ENCODE peak calls at places on chromosomes 3 and 15, in six cellular contexts. P, V, T, C, S and K are unnamed samples.

GRCh38 chr3:46981932-46982471 is 2.5 kb downstream of the NBEAL2 start:
- DNase-seq in P (no peak), V (no peak), T (no peak), C (no peak), S (no peak), K (no peak)

GRCh38 chr15:64857421-64857820 is 15.7 kb downstream of the PLEKHO2 start:
- DNase-seq in P (no peak), V (no peak), T (no peak), C (no peak), S (peak; percentile 56), K (peak; percentile 77)

GRCh38 chr3:194320744-194321243 is 30.3 kb downstream of the CPN2 start:
- DNase-seq in P (no peak), V (no peak), T (peak; percentile 75), C (no peak), S (no peak), K (no peak)

GRCh38 chr3:57864853-57865252 is 108.7 kb downstream of the SLMAP start:
- DNase-seq in P (no peak), V (no peak), T (no peak), C (no peak), S (no peak), K (peak; percentile 73)

GRCh38 chr3:138195491-138195890 is 8.4 kb downstream of the ARMC8 start:
- DNase-seq in P (no peak), V (no peak), T (no peak), C (no peak), S (peak; percentile 19), K (no peak)

GRCh38 chr3:167116120-167116922 is 263.8 kb downstream of the ZBBX start:
- DNase-seq in P (no peak), V (no peak), T (no peak), C (no peak), S (no peak), K (no peak)

GRCh38 chr3:73605861-73606260 is 18.9 kb downstream of the PDZRN3 start:
- DNase-seq in P (no peak), V (no peak), T (no peak), C (no peak), S (no peak), K (no peak)

GRCh38 chr15:41115088-41115651 is 910 bp downstream of the INO80 start:
- DNase-seq in P (no peak), V (peak; percentile 1), T (no peak), C (no peak), S (no peak), K (peak; percentile 55)

GRCh38 chr3:10515884-10516495 is 10.6 kb upstream of the ATP2B2 start:
- DNase-seq in P (no peak), V (no peak), T (no peak), C (no peak), S (no peak), K (no peak)

GRCh38 chr15:92636401-92636949 is 19.1 kb downstream of the FAM174B start:
- DNase-seq in P (no peak), V (no peak), T (no peak), C (no peak), S (no peak), K (no peak)

GRCh38 chr3:172591876-172592771 is 68.9 kb upstream of the TNFSF10 start:
- DNase-seq in P (no peak), V (no peak), T (no peak), C (peak; percentile 60), S (no peak), K (no peak)

GRCh38 chr3:172357850-172358754 is 90.2 kb downstream of the GHSR start:
- DNase-seq in P (no peak), V (peak; percentile 68), T (no peak), C (no peak), S (no peak), K (peak; percentile 41)

GRCh38 chr15:97902140-97902780 is 58.2 kb upstream of the ARRDC4 start:
- DNase-seq in P (no peak), V (peak; percentile 23), T (no peak), C (no peak), S (peak; percentile 44), K (no peak)

GRCh38 chr3:14142567-14143270 is 17.9 kb downstream of the TMEM43 start:
- DNase-seq in P (no peak), V (no peak), T (no peak), C (no peak), S (peak; percentile 78), K (peak; percentile 15)

GRCh38 chr3:75655501-75655904 is 8.6 kb upstream of the FRG2C start:
- DNase-seq in P (no peak), V (no peak), T (no peak), C (no peak), S (no peak), K (no peak)

GRCh38 chr15:73246898-73247297 is 121.9 kb downstream of the HCN4 start:
- DNase-seq in P (no peak), V (no peak), T (no peak), C (no peak), S (no peak), K (no peak)

GRCh38 chr15:76664895-76665294 is 240.2 kb downstream of the SCAPER start:
- DNase-seq in P (no peak), V (no peak), T (no peak), C (no peak), S (no peak), K (no peak)

GRCh38 chr3:127688022-127688415 is 15.3 kb downstream of the ABTB1 start:
- DNase-seq in P (no peak), V (no peak), T (no peak), C (no peak), S (no peak), K (no peak)

GRCh38 chr3:46460051-46460450 is 4.7 kb downstream of the LTF start:
- DNase-seq in P (no peak), V (no peak), T (no peak), C (no peak), S (peak; percentile 12), K (no peak)

GRCh38 chr15:33013827-33014445 is 180.6 kb downstream of the FMN1 start:
- DNase-seq in P (no peak), V (no peak), T (no peak), C (no peak), S (peak; percentile 88), K (peak; percentile 55)